ENCODE peak calls at places on chromosomes 11 and 22, in ten cellular contexts. Y is T-helper 2 cell; L is progenitor cell of endocrine pancreas; J is RWPE1; O is HCT116; V is left colon; Q is stimulated activated CD4-positive, alpha-beta T cell treated with anti-CD3 and anti-CD28 coated beads, Interleukin-1b, Interleukin-23, amount 100 ng/mL, for 1 hour; Z is GM04504; U is fibroblast of lung; P is COR-L47. K is an unnamed sample.

GRCh38 chr11:68050371-68050841 is 11.6 kb downstream of the TCIRG1 start:
- DNase-seq in Y (no peak), L (no peak), J (no peak), O (no peak), V (no peak), Q (no peak), Z (no peak), U (no peak), P (no peak), K (no peak)

GRCh38 chr11:35412285-35412684 is 7.1 kb downstream of the SLC1A2 start:
- DNase-seq in Y (no peak), L (no peak), J (no peak), O (no peak), V (no peak), Q (no peak), Z (no peak), U (peak), P (peak), K (no peak)

GRCh38 chr11:6576471-6577373 is 26.7 kb downstream of the RRP8 start:
- DNase-seq in Y (no peak), L (no peak), J (no peak), O (no peak), V (no peak), Q (no peak), Z (peak), U (peak), P (peak), K (no peak)

GRCh38 chr11:88284306-88285057 is 53.1 kb downstream of the CTSC start:
- DNase-seq in Y (no peak), L (no peak), J (no peak), O (no peak), V (no peak), Q (no peak), Z (no peak), U (no peak), P (no peak), K (no peak)

GRCh38 chr11:70826541-70826943 is 425.8 kb downstream of the SHANK2 start:
- DNase-seq in Y (no peak), L (no peak), J (peak), O (no peak), V (peak), Q (no peak), Z (no peak), U (no peak), P (no peak), K (peak)

GRCh38 chr22:19292262-19293230 is 1.0 kb upstream of the CLTCL1 start:
- DNase-seq in Y (no peak), L (no peak), J (no peak), O (no peak), V (peak), Q (no peak), Z (no peak), U (no peak), P (peak), K (peak)

GRCh38 chr11:33802414-33802950 is 28.2 kb upstream of the FBXO3 start:
- DNase-seq in Y (no peak), L (peak), J (no peak), O (peak), V (peak), Q (no peak), Z (peak), U (peak), P (peak), K (peak)

GRCh38 chr22:17706451-17706900 is 67.8 kb downstream of the BID start:
- DNase-seq in Y (peak), L (no peak), J (peak), O (peak), V (peak), Q (peak), Z (peak), U (peak), P (no peak), K (peak)

GRCh38 chr11:86155210-86155844 is 86.4 kb upstream of the PICALM start:
- DNase-seq in Y (no peak), L (no peak), J (peak), O (no peak), V (no peak), Q (no peak), Z (no peak), U (no peak), P (no peak), K (no peak)

GRCh38 chr11:75024764-75025211 is 36.1 kb downstream of the NEU3 start:
- DNase-seq in Y (no peak), L (no peak), J (no peak), O (no peak), V (no peak), Q (no peak), Z (no peak), U (no peak), P (no peak), K (no peak)

GRCh38 chr22:23849009-23850006 is 8.4 kb upstream of the SLC2A11 start:
- DNase-seq in Y (peak), L (peak), J (peak), O (peak), V (peak), Q (peak), Z (peak), U (peak), P (peak), K (peak)

GRCh38 chr11:16293204-16293681 is 63.1 kb downstream of the SOX6 start:
- DNase-seq in Y (no peak), L (no peak), J (no peak), O (no peak), V (no peak), Q (no peak), Z (peak), U (peak), P (no peak), K (peak)

K was measured in HCEC 1CT.